ENCODE peak calls at places on chromosomes 4 and X, in five cellular contexts. Q is MG63; K is EL; W is activated CD8-positive, alpha-beta memory T cell treated with anti-CD3 and anti-CD28 coated beads for 4 hours; R is SJCRH30. Z is an unnamed sample.

GRCh38 chr4:23477905-23478304 is 411.9 kb downstream of the PPARGC1A start:
- DNase-seq in W (no peak), Q (no peak), R (no peak), K (no peak), Z (no peak)

GRCh38 chr4:70511365-70511764 is 7.0 kb upstream of the AMTN start:
- DNase-seq in W (no peak), K (no peak), Q (peak), R (no peak), Z (no peak)

GRCh38 chrX:70046978-70047377 is 2.8 kb downstream of the AWAT2 start:
- DNase-seq in W (no peak), K (peak), R (no peak), Q (no peak), Z (no peak)

GRCh38 chr4:89906787-89907521 is 12.3 kb downstream of the MMRN1 start:
- DNase-seq in Q (no peak), R (no peak), K (no peak), W (no peak), Z (no peak)

GRCh38 chrX:118226060-118226428 is 109.4 kb upstream of the KLHL13 start:
- DNase-seq in R (peak), Q (no peak), W (no peak), K (no peak), Z (no peak)

GRCh38 chr4:99506781-99507180 is 4.0 kb upstream of the C4orf17 start:
- DNase-seq in Q (no peak), W (no peak), K (no peak), R (peak), Z (no peak)

GRCh38 chr4:70158576-70158975 is 4.5 kb downstream of the PRR27 start:
- DNase-seq in K (no peak), Q (no peak), W (no peak), R (no peak), Z (no peak)

GRCh38 chrX:45667666-45668065 is 467.0 kb upstream of the DIPK2B start:
- DNase-seq in K (peak), Q (peak), R (peak), W (no peak), Z (no peak)

GRCh38 chr4:145501051-145501660 is 19.5 kb downstream of the SMAD1 start:
- DNase-seq in Q (no peak), R (no peak), K (no peak), W (no peak), Z (no peak)

GRCh38 chrX:119687661-119688413 is 5.1 kb downstream of the SEPTIN6 start:
- DNase-seq in Q (peak), W (no peak), K (peak), R (peak), Z (no peak)

GRCh38 chr4:127698789-127699200 is 31.4 kb upstream of the SLC25A31 start:
- DNase-seq in Q (no peak), R (no peak), W (no peak), K (peak), Z (no peak)